ENCODE peak calls at places on chromosome 3, in five cellular contexts. One of them, this sample, is unnamed.

GRCh38 chr3:135271562-135272290 is 476.7 kb downstream of the EPHB1 start:
- DNase-seq in fibroblast of lung: no peak
- DNase-seq in A549: no peak
- DNase-seq in cardiac muscle cell: no peak
- DNase-seq in IMR-90: no peak
- DNase-seq in this sample: no peak

GRCh38 chr3:129021140-129021551 is 20.0 kb downstream of the EFCC1 start:
- DNase-seq in fibroblast of lung: peak
- DNase-seq in A549: no peak
- DNase-seq in cardiac muscle cell: no peak
- DNase-seq in IMR-90: peak
- DNase-seq in this sample: no peak

GRCh38 chr3:10185804-10186762 is 21.4 kb downstream of the IRAK2 start:
- DNase-seq in fibroblast of lung: no peak
- DNase-seq in A549: no peak
- DNase-seq in cardiac muscle cell: peak
- DNase-seq in IMR-90: peak
- DNase-seq in this sample: no peak

GRCh38 chr3:51637941-51638471 is 33.0 kb upstream of the TEX264 start:
- DNase-seq in fibroblast of lung: peak
- DNase-seq in A549: peak
- DNase-seq in cardiac muscle cell: peak
- DNase-seq in IMR-90: peak
- DNase-seq in this sample: no peak

GRCh38 chr3:66394261-66395249 is 106.3 kb downstream of the LRIG1 start:
- DNase-seq in fibroblast of lung: no peak
- DNase-seq in A549: no peak
- DNase-seq in cardiac muscle cell: peak
- DNase-seq in IMR-90: peak
- DNase-seq in this sample: no peak

GRCh38 chr3:46931631-46932441 is 44.7 kb downstream of the CCDC12 start:
- DNase-seq in fibroblast of lung: peak
- DNase-seq in A549: peak
- DNase-seq in cardiac muscle cell: no peak
- DNase-seq in IMR-90: peak
- DNase-seq in this sample: no peak

GRCh38 chr3:15271785-15272381 is 60.5 kb downstream of the SH3BP5 start:
- DNase-seq in fibroblast of lung: no peak
- DNase-seq in A549: no peak
- DNase-seq in cardiac muscle cell: no peak
- DNase-seq in IMR-90: no peak
- DNase-seq in this sample: peak

GRCh38 chr3:138314751-138315150 is 14.9 kb downstream of the NME9 start:
- DNase-seq in fibroblast of lung: no peak
- DNase-seq in A549: no peak
- DNase-seq in cardiac muscle cell: peak
- DNase-seq in IMR-90: peak
- DNase-seq in this sample: no peak

GRCh38 chr3:198079771-198080520 is 119.9 kb downstream of the LMLN start:
- DNase-seq in fibroblast of lung: peak
- DNase-seq in A549: peak
- DNase-seq in cardiac muscle cell: peak
- DNase-seq in IMR-90: peak
- DNase-seq in this sample: peak

GRCh38 chr3:178117641-178118040 is 418.6 kb upstream of the KCNMB2 start:
- DNase-seq in fibroblast of lung: no peak
- DNase-seq in A549: no peak
- DNase-seq in cardiac muscle cell: no peak
- DNase-seq in IMR-90: peak
- DNase-seq in this sample: no peak

GRCh38 chr3:23113455-23114171 is 89.5 kb upstream of the UBE2E2 start:
- DNase-seq in fibroblast of lung: peak
- DNase-seq in A549: peak
- DNase-seq in cardiac muscle cell: peak
- DNase-seq in IMR-90: peak
- DNase-seq in this sample: no peak

GRCh38 chr3:10215578-10216368 is 32.5 kb upstream of the TATDN2 start:
- DNase-seq in fibroblast of lung: no peak
- DNase-seq in A549: no peak
- DNase-seq in cardiac muscle cell: no peak
- DNase-seq in IMR-90: no peak
- DNase-seq in this sample: no peak

GRCh38 chr3:53941945-53942344 is 50.3 kb upstream of the SELENOK start:
- DNase-seq in fibroblast of lung: no peak
- DNase-seq in A549: no peak
- DNase-seq in cardiac muscle cell: peak
- DNase-seq in IMR-90: no peak
- DNase-seq in this sample: no peak

GRCh38 chr3:10469406-10470119 is 35.8 kb downstream of the ATP2B2 start:
- DNase-seq in fibroblast of lung: no peak
- DNase-seq in A549: no peak
- DNase-seq in cardiac muscle cell: no peak
- DNase-seq in IMR-90: no peak
- DNase-seq in this sample: no peak

DNA sequence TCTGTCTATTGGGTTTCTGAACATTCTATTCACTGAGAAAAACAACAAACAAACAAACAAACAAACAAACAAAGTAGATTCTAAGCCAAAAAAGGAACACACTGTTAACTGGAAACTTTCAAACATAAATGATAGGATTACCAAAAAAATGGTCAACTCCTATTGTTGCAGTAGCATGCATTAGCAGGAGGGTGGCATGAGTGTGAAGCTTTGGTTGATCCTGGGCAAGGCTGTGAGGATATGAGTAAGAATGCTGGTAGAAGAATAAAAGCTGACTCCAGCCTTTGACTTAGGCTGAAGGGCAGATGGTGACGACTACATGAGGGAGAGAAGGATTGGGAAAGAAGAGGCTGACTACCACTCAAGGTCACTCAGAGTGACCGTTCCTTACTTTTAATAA is 810.3 kb downstream of the VGLL3 start:
- DNase-seq in fibroblast of lung: no peak
- DNase-seq in A549: peak
- DNase-seq in cardiac muscle cell: no peak
- DNase-seq in IMR-90: no peak
- DNase-seq in this sample: no peak
- TF ChIP-seq CTCF in fibroblast of lung: no peak
- TF ChIP-seq CTCF in A549: no peak
- TF ChIP-seq CTCF in cardiac muscle cell: no peak
- TF ChIP-seq CTCF in IMR-90: no peak
- TF ChIP-seq CTCF in this sample: no peak

DNA sequence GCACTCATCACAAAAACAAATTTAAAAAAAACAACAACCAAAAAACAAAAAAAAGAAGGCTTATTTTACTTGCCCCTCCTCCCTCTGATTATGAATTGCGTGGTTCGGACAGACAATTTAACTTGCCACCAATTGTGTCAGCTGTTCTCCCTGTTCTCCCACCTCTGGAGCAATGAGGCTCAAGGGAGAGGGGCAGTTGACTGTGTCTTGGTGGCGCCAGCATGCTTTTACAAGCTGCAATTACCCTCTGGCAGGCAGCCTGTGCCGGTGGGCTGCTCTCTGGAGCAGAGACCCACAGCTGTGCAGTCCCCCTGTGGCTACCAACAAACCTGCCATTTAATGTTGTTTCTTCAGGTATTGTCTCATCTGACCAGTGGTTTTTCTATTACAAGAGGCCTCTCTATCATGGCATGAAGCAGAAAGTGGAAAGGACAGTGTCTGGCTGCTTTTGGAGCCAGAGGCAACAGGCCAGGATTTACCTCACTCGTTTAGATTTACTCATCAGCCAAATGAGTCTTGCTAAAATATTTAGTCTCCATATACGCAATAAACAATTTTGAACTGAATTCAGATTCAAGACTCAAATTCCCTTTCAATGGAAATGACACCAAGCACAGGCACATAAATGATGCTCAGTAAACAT is 192.0 kb upstream of the TPRG1 start:
- DNase-seq in fibroblast of lung: peak
- DNase-seq in A549: no peak
- DNase-seq in cardiac muscle cell: no peak
- DNase-seq in IMR-90: peak
- DNase-seq in this sample: no peak
- H3K27ac ChIP-seq in fibroblast of lung: no peak
- H3K27ac ChIP-seq in A549: no peak
- H3K27ac ChIP-seq in cardiac muscle cell: no peak
- H3K27ac ChIP-seq in IMR-90: no peak
- H3K27ac ChIP-seq in this sample: no peak

GRCh38 chr3:13623101-13623654 is 74.3 kb downstream of the FBLN2 start:
- DNase-seq in fibroblast of lung: no peak
- DNase-seq in A549: no peak
- DNase-seq in cardiac muscle cell: no peak
- DNase-seq in IMR-90: peak
- DNase-seq in this sample: no peak
- TF ChIP-seq CTCF in fibroblast of lung: no peak
- TF ChIP-seq CTCF in A549: no peak
- TF ChIP-seq CTCF in cardiac muscle cell: no peak
- TF ChIP-seq CTCF in IMR-90: no peak
- TF ChIP-seq CTCF in this sample: no peak

GRCh38 chr3:188486952-188487351 is 333.0 kb downstream of the LPP start:
- DNase-seq in fibroblast of lung: no peak
- DNase-seq in A549: no peak
- DNase-seq in cardiac muscle cell: no peak
- DNase-seq in IMR-90: no peak
- DNase-seq in this sample: no peak
- H3K27ac ChIP-seq in fibroblast of lung: no peak
- H3K27ac ChIP-seq in A549: no peak
- H3K27ac ChIP-seq in cardiac muscle cell: no peak
- H3K27ac ChIP-seq in IMR-90: no peak
- H3K27ac ChIP-seq in this sample: no peak

GRCh38 chr3:173275740-173276139 is 121.8 kb upstream of the NLGN1 start:
- DNase-seq in fibroblast of lung: no peak
- DNase-seq in A549: peak
- DNase-seq in cardiac muscle cell: no peak
- DNase-seq in IMR-90: no peak
- DNase-seq in this sample: no peak
- TF ChIP-seq CTCF in fibroblast of lung: no peak
- TF ChIP-seq CTCF in A549: no peak
- TF ChIP-seq CTCF in cardiac muscle cell: no peak
- TF ChIP-seq CTCF in IMR-90: no peak
- TF ChIP-seq CTCF in this sample: no peak

GRCh38 chr3:126473292-126474168 is 2.2 kb downstream of the ZXDC start:
- DNase-seq in fibroblast of lung: no peak
- DNase-seq in A549: no peak
- DNase-seq in cardiac muscle cell: no peak
- DNase-seq in IMR-90: no peak
- DNase-seq in this sample: no peak
- H3K27ac ChIP-seq in fibroblast of lung: no peak
- H3K27ac ChIP-seq in A549: peak
- H3K27ac ChIP-seq in cardiac muscle cell: no peak
- H3K27ac ChIP-seq in IMR-90: no peak
- H3K27ac ChIP-seq in this sample: no peak